ENCODE peak calls at places on chromosome 2, in five cellular contexts. F is GM04503, C is EL, O is posterior cingulate gyrus, A is spleen. Y is an unnamed sample.

GRCh38 chr2:177759443-177759842 is 313.1 kb downstream of the PDE11A start:
- DNase-seq in F (no peak), C (no peak), O (no peak), A (no peak), Y (no peak)

GRCh38 chr2:138421971-138422335 is 79.6 kb upstream of the SPOPL start:
- DNase-seq in F (peak; percentile 64), C (peak; percentile 87), O (no peak), A (no peak), Y (no peak)

GRCh38 chr2:73295751-73296400 is 2.5 kb upstream of the EGR4 start:
- DNase-seq in F (no peak), C (peak; percentile 16), O (no peak), A (no peak), Y (no peak)

GRCh38 chr2:70905443-70905842 is 30.3 kb upstream of the ATP6V1B1 start:
- DNase-seq in F (no peak), C (no peak), O (no peak), A (no peak), Y (no peak)

GRCh38 chr2:180625006-180625844 is 355.2 kb upstream of the UBE2E3 start:
- DNase-seq in F (peak; percentile 95), C (peak; percentile 96), O (no peak), A (no peak), Y (no peak)

GRCh38 chr2:121194626-121195025 is 90.4 kb downstream of the TFCP2L1 start:
- DNase-seq in F (no peak), C (no peak), O (no peak), A (peak; percentile 41), Y (peak; percentile 31)

GRCh38 chr2:158544998-158545397 is 88.2 kb downstream of the PKP4 start:
- DNase-seq in F (no peak), C (no peak), O (no peak), A (no peak), Y (no peak)

GRCh38 chr2:118121986-118122767 is 33.9 kb downstream of the INSIG2 start:
- DNase-seq in F (no peak), C (no peak), O (no peak), A (no peak), Y (no peak)

GRCh38 chr2:183490930-183491329 is 366.7 kb downstream of the NUP35 start:
- DNase-seq in F (no peak), C (peak; percentile 34), O (peak; percentile 61), A (no peak), Y (no peak)

GRCh38 chr2:233387667-233388528 is 33.6 kb downstream of the DGKD start:
- DNase-seq in F (peak; percentile 55), C (peak; percentile 85), O (peak; percentile 79), A (no peak), Y (peak; percentile 86)

GRCh38 chr2:234679151-234679765 is 182.4 kb upstream of the ARL4C start:
- DNase-seq in F (peak; percentile 42), C (no peak), O (no peak), A (no peak), Y (no peak)

GRCh38 chr2:19488009-19488691 is 129.7 kb upstream of the OSR1 start:
- DNase-seq in F (peak; percentile 24), C (peak; percentile 76), O (no peak), A (no peak), Y (no peak)

GRCh38 chr2:165003443-165004130 is 48.3 kb upstream of the SLC38A11 start:
- DNase-seq in F (no peak), C (no peak), O (no peak), A (no peak), Y (no peak)

GRCh38 chr2:187139469-187139868 is 290.5 kb upstream of the ZSWIM2 start:
- DNase-seq in F (no peak), C (no peak), O (no peak), A (no peak), Y (no peak)

GRCh38 chr2:74392449-74392743 is 12.3 kb upstream of the DCTN1 start:
- DNase-seq in F (no peak), C (no peak), O (no peak), A (no peak), Y (no peak)

GRCh38 chr2:101380376-101380775 is 6.9 kb downstream of the CREG2 start:
- DNase-seq in F (peak; percentile 31), C (peak; percentile 79), O (peak; percentile 50), A (no peak), Y (no peak)

GRCh38 chr2:72198532-72199241 is 51.0 kb upstream of the CYP26B1 start:
- DNase-seq in F (peak; percentile 48), C (peak; percentile 37), O (no peak), A (no peak), Y (no peak)